ENCODE peak calls at places on chromosome 10, in five cellular contexts. One of them, this sample, is unnamed.

GRCh38 chr10:119522747-119523426 is 19.6 kb downstream of the RGS10 start:
- DNase-seq in foreskin fibroblast: no peak
- DNase-seq in Panc1: no peak
- DNase-seq in bronchial epithelial cell: peak; percentile 56
- DNase-seq in HFFc6: no peak
- DNase-seq in this sample: no peak

GRCh38 chr10:30182191-30183075 is 123.0 kb upstream of the JCAD start:
- DNase-seq in foreskin fibroblast: peak; percentile 94
- DNase-seq in Panc1: no peak
- DNase-seq in bronchial epithelial cell: peak; percentile 78
- DNase-seq in HFFc6: peak; percentile 91
- DNase-seq in this sample: no peak

GRCh38 chr10:42150428-42151061 is 487.8 kb downstream of the ZNF33B start:
- DNase-seq in foreskin fibroblast: no peak
- DNase-seq in HFFc6: no peak
- DNase-seq in bronchial epithelial cell: no peak
- DNase-seq in Panc1: no peak
- DNase-seq in this sample: peak; percentile 1

GRCh38 chr10:11529276-11529675 is 82.2 kb downstream of the USP6NL start:
- DNase-seq in bronchial epithelial cell: no peak
- DNase-seq in foreskin fibroblast: no peak
- DNase-seq in Panc1: no peak
- DNase-seq in HFFc6: no peak
- DNase-seq in this sample: no peak

GRCh38 chr10:48658243-48658888 is 26.3 kb upstream of the WDFY4 start:
- DNase-seq in HFFc6: peak; percentile 39
- DNase-seq in Panc1: peak; percentile 41
- DNase-seq in foreskin fibroblast: peak; percentile 46
- DNase-seq in bronchial epithelial cell: peak; percentile 48
- DNase-seq in this sample: peak; percentile 74

GRCh38 chr10:69573056-69573806 is at the start of gene NEUROG3:
- DNase-seq in bronchial epithelial cell: no peak
- DNase-seq in Panc1: no peak
- DNase-seq in foreskin fibroblast: no peak
- DNase-seq in HFFc6: no peak
- DNase-seq in this sample: peak; percentile 73

GRCh38 chr10:76547352-76547972 is 1090.1 kb downstream of the KCNMA1 start:
- DNase-seq in bronchial epithelial cell: peak; percentile 63
- DNase-seq in HFFc6: peak; percentile 72
- DNase-seq in Panc1: peak; percentile 38
- DNase-seq in foreskin fibroblast: peak; percentile 50
- DNase-seq in this sample: peak; percentile 38

GRCh38 chr10:122567056-122567660 is 6.6 kb downstream of the DMBT1 start:
- DNase-seq in HFFc6: no peak
- DNase-seq in foreskin fibroblast: no peak
- DNase-seq in Panc1: no peak
- DNase-seq in bronchial epithelial cell: no peak
- DNase-seq in this sample: peak; percentile 41

GRCh38 chr10:92970301-92971070 is 90.1 kb upstream of the CYP26C1 start:
- DNase-seq in HFFc6: peak; percentile 31
- DNase-seq in Panc1: no peak
- DNase-seq in foreskin fibroblast: no peak
- DNase-seq in bronchial epithelial cell: no peak
- DNase-seq in this sample: no peak

GRCh38 chr10:79399242-79399831 is 46.1 kb downstream of the ZCCHC24 start:
- DNase-seq in HFFc6: peak; percentile 92
- DNase-seq in bronchial epithelial cell: peak; percentile 20
- DNase-seq in Panc1: no peak
- DNase-seq in foreskin fibroblast: peak; percentile 96
- DNase-seq in this sample: no peak

GRCh38 chr10:121886997-121887622 is 40.7 kb downstream of the ATE1 start:
- DNase-seq in foreskin fibroblast: peak; percentile 37
- DNase-seq in Panc1: peak; percentile 48
- DNase-seq in bronchial epithelial cell: peak; percentile 63
- DNase-seq in HFFc6: peak; percentile 54
- DNase-seq in this sample: peak; percentile 62

GRCh38 chr10:52071814-52072213 is 242.3 kb upstream of the DKK1 start:
- DNase-seq in HFFc6: no peak
- DNase-seq in Panc1: no peak
- DNase-seq in bronchial epithelial cell: no peak
- DNase-seq in foreskin fibroblast: no peak
- DNase-seq in this sample: no peak

GRCh38 chr10:74151879-74152722 is 1.1 kb downstream of the ADK start:
- DNase-seq in HFFc6: no peak
- DNase-seq in foreskin fibroblast: no peak
- DNase-seq in Panc1: no peak
- DNase-seq in bronchial epithelial cell: no peak
- DNase-seq in this sample: no peak

GRCh38 chr10:116465541-116465940 is 37.9 kb downstream of the PNLIPRP3 start:
- DNase-seq in HFFc6: no peak
- DNase-seq in foreskin fibroblast: no peak
- DNase-seq in bronchial epithelial cell: no peak
- DNase-seq in Panc1: no peak
- DNase-seq in this sample: no peak

GRCh38 chr10:113080621-113081229 is 130.7 kb downstream of the TCF7L2 start:
- DNase-seq in foreskin fibroblast: no peak
- DNase-seq in bronchial epithelial cell: no peak
- DNase-seq in Panc1: no peak
- DNase-seq in HFFc6: no peak
- DNase-seq in this sample: no peak

GRCh38 chr10:35633006-35633980 is 8.8 kb downstream of the FZD8 start:
- DNase-seq in HFFc6: no peak
- DNase-seq in Panc1: no peak
- DNase-seq in foreskin fibroblast: no peak
- DNase-seq in bronchial epithelial cell: peak; percentile 66
- DNase-seq in this sample: no peak

GRCh38 chr10:77355844-77356243 is 281.8 kb downstream of the KCNMA1 start:
- DNase-seq in foreskin fibroblast: peak; percentile 77
- DNase-seq in Panc1: peak; percentile 86
- DNase-seq in bronchial epithelial cell: peak; percentile 96
- DNase-seq in HFFc6: peak; percentile 95
- DNase-seq in this sample: no peak

GRCh38 chr10:57338823-57339558 is 928.7 kb downstream of the IPMK start:
- DNase-seq in Panc1: peak; percentile 17
- DNase-seq in HFFc6: peak; percentile 40
- DNase-seq in foreskin fibroblast: peak; percentile 6
- DNase-seq in bronchial epithelial cell: peak; percentile 30
- DNase-seq in this sample: peak; percentile 34

DNA sequence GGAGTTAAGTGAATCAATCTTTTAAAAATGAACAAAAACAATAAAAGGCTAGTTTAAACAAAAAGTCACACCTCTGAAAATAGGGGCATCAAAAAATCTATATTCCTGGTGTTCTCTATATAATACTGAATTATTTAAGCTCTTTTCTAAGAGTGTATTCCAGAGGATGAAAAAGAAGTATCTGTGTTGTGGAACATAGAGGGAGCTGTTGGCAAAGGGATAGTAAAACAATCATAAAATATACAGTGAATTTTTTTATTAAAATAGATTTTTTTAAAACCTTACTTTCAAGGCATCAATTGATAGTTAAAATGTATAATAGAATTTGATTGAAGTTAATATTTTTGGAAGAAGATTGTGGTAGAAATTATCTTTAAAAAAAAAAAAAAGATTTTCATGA is 1409.1 kb upstream of the CELF2 start:
- DNase-seq in Panc1: no peak
- DNase-seq in bronchial epithelial cell: peak; percentile 38
- DNase-seq in foreskin fibroblast: no peak
- DNase-seq in HFFc6: no peak
- DNase-seq in this sample: no peak
- TF ChIP-seq CTCF in Panc1: no peak
- TF ChIP-seq CTCF in bronchial epithelial cell: peak; percentile 22
- TF ChIP-seq CTCF in foreskin fibroblast: peak; percentile 35
- TF ChIP-seq CTCF in HFFc6: peak; percentile 44
- TF ChIP-seq CTCF in this sample: no peak

DNA sequence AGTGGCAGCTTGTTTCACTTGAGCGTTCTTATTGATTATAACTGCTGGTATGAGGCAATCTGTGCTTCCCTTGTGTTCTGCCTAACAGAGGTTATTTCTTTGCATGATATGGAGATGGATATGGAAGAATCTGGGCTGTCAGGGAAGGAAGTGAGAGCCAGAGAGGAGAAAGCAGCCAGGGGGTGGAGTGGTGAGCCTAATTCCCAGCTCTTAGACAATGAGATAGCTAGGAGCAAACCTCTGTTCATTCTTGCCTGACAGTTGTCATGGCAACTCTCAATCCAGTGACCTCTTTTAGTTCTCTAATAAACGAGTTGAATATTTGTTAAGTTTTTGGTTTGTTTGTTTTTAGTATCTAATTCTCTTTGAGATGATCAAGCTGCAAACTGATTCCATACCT is 214.3 kb downstream of the NRG3 start:
- DNase-seq in foreskin fibroblast: no peak
- DNase-seq in HFFc6: no peak
- DNase-seq in bronchial epithelial cell: no peak
- DNase-seq in Panc1: no peak
- DNase-seq in this sample: no peak
- TF ChIP-seq CTCF in foreskin fibroblast: no peak
- TF ChIP-seq CTCF in HFFc6: no peak
- TF ChIP-seq CTCF in bronchial epithelial cell: no peak
- TF ChIP-seq CTCF in Panc1: no peak
- TF ChIP-seq CTCF in this sample: no peak

GRCh38 chr10:99714446-99714845 is 17.5 kb downstream of the COX15 start:
- DNase-seq in foreskin fibroblast: no peak
- DNase-seq in Panc1: no peak
- DNase-seq in bronchial epithelial cell: no peak
- DNase-seq in HFFc6: no peak
- DNase-seq in this sample: no peak

GRCh38 chr10:99708428-99709010 is 23.4 kb downstream of the COX15 start:
- DNase-seq in foreskin fibroblast: no peak
- DNase-seq in HFFc6: peak; percentile 58
- DNase-seq in Panc1: no peak
- DNase-seq in bronchial epithelial cell: no peak
- DNase-seq in this sample: no peak

GRCh38 chr10:99711129-99711719 is 20.7 kb downstream of the COX15 start:
- DNase-seq in foreskin fibroblast: peak; percentile 55
- DNase-seq in HFFc6: peak; percentile 78
- DNase-seq in Panc1: peak; percentile 17
- DNase-seq in bronchial epithelial cell: peak; percentile 64
- DNase-seq in this sample: peak; percentile 39

DNA sequence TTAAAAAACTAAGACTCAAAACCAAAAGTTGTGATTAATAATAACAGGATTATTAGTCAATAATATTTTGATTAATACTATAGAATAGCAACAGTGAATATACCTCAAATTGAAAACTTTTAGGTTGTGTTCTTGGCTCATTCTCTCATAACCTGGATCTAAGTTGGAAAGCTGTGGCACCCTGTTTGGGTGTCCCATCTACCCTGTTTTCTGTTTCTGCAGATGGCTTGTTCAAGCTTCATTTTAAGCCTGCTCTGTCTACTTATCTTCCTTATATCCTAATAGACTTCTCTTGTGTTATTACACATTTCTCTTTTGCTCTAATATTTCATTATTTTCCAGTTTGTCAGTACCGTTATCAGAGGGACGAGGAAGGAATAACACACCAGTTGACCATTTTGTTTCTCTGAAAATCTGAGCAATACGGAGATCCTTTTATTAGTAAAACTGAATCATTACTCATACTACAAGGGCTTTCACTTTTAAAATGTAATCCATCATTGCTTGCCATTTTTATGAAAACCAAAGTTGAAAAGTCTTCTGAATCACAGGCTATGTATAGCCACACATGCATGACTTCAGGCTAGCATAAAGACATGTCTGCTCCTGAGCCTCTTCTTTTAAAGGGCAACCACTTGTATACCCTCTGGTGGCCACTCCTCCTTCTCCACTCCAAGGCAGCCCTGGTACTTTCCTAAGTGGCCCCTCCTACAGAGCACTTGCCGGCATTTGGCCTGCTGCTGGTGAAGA is 22.3 kb downstream of the COX15 start:
- DNase-seq in Panc1: no peak
- DNase-seq in HFFc6: peak; percentile 87
- DNase-seq in bronchial epithelial cell: peak; percentile 47
- DNase-seq in foreskin fibroblast: peak; percentile 47
- DNase-seq in this sample: peak; percentile 32
- TF ChIP-seq CTCF in Panc1: no peak
- TF ChIP-seq CTCF in HFFc6: peak; percentile 61
- TF ChIP-seq CTCF in bronchial epithelial cell: no peak
- TF ChIP-seq CTCF in foreskin fibroblast: peak; percentile 3
- TF ChIP-seq CTCF in this sample: no peak

DNA sequence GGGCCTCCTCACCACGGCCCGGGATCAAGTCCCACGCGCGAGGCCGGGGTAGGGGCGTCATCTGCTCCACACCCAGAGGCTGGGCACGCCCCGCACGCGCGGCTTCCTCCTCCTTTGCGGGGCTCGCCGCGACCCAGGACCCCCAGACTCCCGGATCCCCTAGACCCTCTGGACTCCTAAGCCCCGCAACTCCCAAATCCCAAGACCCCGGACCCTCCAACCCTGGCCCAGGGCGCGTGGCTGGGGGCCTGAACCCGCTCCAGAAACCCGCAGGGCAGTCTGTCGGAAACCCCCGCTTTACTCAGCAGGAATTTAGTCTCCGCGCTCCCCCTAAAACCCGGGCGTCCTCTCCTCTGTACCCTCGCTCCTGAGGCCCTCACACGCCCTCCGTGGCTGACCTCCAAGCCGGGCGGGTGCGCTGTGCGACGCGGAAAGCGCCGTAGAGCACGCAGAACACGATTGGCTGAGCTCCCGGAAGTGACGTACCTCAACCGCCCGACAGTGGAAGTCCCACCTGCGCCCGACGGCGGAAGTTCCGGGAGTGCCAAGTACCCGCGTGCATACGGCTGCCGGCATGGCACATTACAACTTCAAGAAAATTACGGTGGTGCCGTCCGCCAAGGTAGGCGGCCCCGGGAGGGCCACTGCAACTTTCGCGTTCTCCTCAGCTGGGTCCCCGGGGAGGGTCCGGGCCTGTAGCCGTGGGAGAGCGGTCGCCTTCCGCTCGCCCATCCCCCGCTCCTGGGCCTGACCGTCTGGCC is at the start of gene GTPBP4:
- DNase-seq in Panc1: peak; percentile 69
- DNase-seq in bronchial epithelial cell: peak; percentile 88
- DNase-seq in HFFc6: peak; percentile 96
- DNase-seq in foreskin fibroblast: peak; percentile 97
- DNase-seq in this sample: peak; percentile 100
- TF ChIP-seq CTCF in Panc1: no peak
- TF ChIP-seq CTCF in bronchial epithelial cell: peak; percentile 39
- TF ChIP-seq CTCF in HFFc6: peak; percentile 15
- TF ChIP-seq CTCF in foreskin fibroblast: no peak
- TF ChIP-seq CTCF in this sample: peak; percentile 86

This sample was measured in GM10248.